ENCODE peak calls at places on chromosomes 5 and 9, in eight cellular contexts. Q, B, Z, K, V, T, J and L are unnamed samples.

GRCh38 chr5:148060881-148061280 is 2.9 kb upstream of the SPINK5 start:
- DNase-seq in K (peak), J (no peak), Z (no peak), T (no peak), B (no peak), V (no peak), Q (no peak), L (no peak)

GRCh38 chr9:90998573-90998972 is 197.0 kb downstream of the SYK start:
- DNase-seq in J (no peak), Q (no peak), Z (no peak), B (no peak), V (no peak), T (peak), K (no peak), L (no peak)

GRCh38 chr5:72241346-72242003 is 78.6 kb downstream of the MRPS27 start:
- DNase-seq in Q (no peak), B (no peak), T (no peak), V (no peak), J (no peak), Z (no peak), K (no peak), L (no peak)

GRCh38 chr9:123267481-123268239 is 726 bp downstream of the STRBP start:
- DNase-seq in K (peak), Q (no peak), B (peak), T (no peak), V (no peak), J (peak), Z (peak), L (no peak)

GRCh38 chr5:91357012-91357634 is 26.0 kb downstream of the ARRDC3 start:
- DNase-seq in Z (no peak), V (no peak), B (no peak), Q (peak), T (no peak), K (peak), J (no peak), L (no peak)

GRCh38 chr5:53631251-53631650 is 70.8 kb downstream of the NDUFS4 start:
- DNase-seq in V (no peak), T (no peak), Z (no peak), B (no peak), J (no peak), K (no peak), Q (no peak), L (no peak)

GRCh38 chr9:71768388-71769174 is at the start of gene CEMIP2:
- DNase-seq in J (peak), V (peak), T (peak), Q (peak), K (peak), B (peak), Z (peak), L (peak)

GRCh38 chr9:77708416-77708815 is 60.3 kb upstream of the GNA14 start:
- DNase-seq in J (no peak), Q (no peak), Z (no peak), V (no peak), B (no peak), K (no peak), T (no peak), L (no peak)

GRCh38 chr5:59193616-59194319 is 610.9 kb downstream of the RAB3C start:
- DNase-seq in J (no peak), Q (peak), B (peak), V (no peak), Z (no peak), T (peak), K (peak), L (peak)

GRCh38 chr9:35816708-35817107 is 1.9 kb upstream of the HINT2 start:
- DNase-seq in K (no peak), Q (no peak), T (no peak), Z (no peak), V (no peak), B (no peak), J (no peak), L (no peak)

GRCh38 chr9:79152306-79152705 is 419.5 kb upstream of the TLE4 start:
- DNase-seq in K (no peak), B (peak), Z (no peak), T (no peak), V (no peak), J (no peak), Q (no peak), L (no peak)

GRCh38 chr5:154526231-154527226 is 48.5 kb upstream of the HAND1 start:
- DNase-seq in Q (no peak), B (no peak), Z (no peak), J (no peak), V (no peak), K (no peak), T (no peak), L (no peak)

GRCh38 chr9:134726026-134726721 is 84.6 kb downstream of the COL5A1 start:
- DNase-seq in Q (no peak), K (no peak), T (no peak), Z (no peak), V (no peak), J (no peak), B (no peak), L (no peak)

GRCh38 chr5:10503321-10503720 is 60.5 kb upstream of the ANKRD33B start:
- DNase-seq in K (no peak), T (no peak), Z (peak), Q (no peak), B (no peak), J (no peak), V (no peak), L (no peak)

GRCh38 chr5:10501554-10502075 is 59.9 kb downstream of the ROPN1L start:
- DNase-seq in Z (no peak), J (no peak), B (no peak), T (no peak), K (no peak), V (no peak), Q (no peak), L (no peak)

GRCh38 chr5:10502130-10502529 is 60.5 kb downstream of the ROPN1L start:
- DNase-seq in Q (no peak), Z (no peak), J (no peak), V (no peak), K (no peak), B (no peak), T (no peak), L (no peak)

GRCh38 chr5:10503997-10504761 is 59.7 kb upstream of the ANKRD33B start:
- DNase-seq in V (no peak), J (no peak), B (no peak), Z (no peak), T (no peak), K (no peak), Q (no peak), L (no peak)

DNA sequence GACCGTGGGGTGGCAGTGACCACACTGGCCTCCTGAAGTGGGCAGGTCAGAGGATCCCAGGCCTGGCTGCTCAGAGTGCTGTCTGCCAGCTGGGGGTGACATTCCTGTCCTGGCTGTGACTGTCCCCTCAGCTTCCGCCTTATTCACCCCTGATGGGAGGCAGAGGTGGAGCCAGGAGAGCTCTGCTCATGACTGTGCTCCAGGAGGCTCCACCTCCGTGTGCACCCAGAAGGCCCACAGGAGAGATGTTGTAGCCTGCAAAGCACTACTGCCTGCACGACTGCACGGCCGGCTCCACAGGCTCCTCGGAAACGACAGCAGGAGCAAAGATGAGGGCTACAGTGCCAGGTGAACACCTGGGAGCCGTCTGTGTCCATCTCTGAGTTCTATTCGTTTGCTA is 60.9 kb downstream of the ROPN1L start:
- DNase-seq in K (no peak), V (no peak), Q (no peak), Z (no peak), J (no peak), T (no peak), B (no peak), L (no peak)
- H3K27ac ChIP-seq in K (no peak), V (no peak), Q (no peak), Z (no peak), J (no peak), T (no peak), B (no peak), L (no peak)

GRCh38 chr5:134003957-134004625 is 684 bp downstream of the VDAC1 start:
- DNase-seq in B (peak), V (peak), Z (peak), J (peak), K (peak), Q (peak), T (peak), L (no peak)
- H3K27ac ChIP-seq in B (peak), V (peak), Z (peak), J (peak), K (peak), Q (peak), T (peak), L (peak)

DNA sequence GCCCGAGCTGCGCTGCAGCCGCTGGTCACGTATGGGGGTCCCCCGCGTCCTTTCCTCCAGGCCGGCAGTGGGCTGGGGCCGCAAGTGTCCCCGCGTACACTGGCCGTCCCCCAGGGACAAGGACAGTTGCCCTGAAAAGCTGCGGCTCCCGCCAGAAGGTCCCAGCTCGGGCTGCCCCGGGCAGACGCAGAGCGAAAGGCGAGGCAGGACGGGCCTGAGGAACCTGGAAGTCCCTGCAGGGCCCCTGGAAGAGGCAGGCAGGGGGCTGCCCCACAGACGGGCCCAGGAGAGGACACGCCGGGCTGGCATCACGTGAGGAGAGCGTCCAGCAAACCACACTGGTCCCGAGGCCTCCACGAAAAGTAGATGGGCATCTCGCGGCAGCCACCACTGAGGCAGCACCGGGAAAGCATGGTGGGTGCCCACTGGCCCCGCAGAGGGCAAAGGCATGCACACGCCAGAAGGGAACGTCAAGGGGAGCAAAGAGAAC is 3.2 kb upstream of the NKD2 start:
- DNase-seq in V (no peak), Q (peak), T (no peak), J (no peak), Z (no peak), K (no peak), B (peak), L (no peak)
- H3K27ac ChIP-seq in V (no peak), Q (no peak), T (no peak), J (no peak), Z (peak), K (peak), B (no peak), L (no peak)

GRCh38 chr9:126758916-126759576 is 45.8 kb upstream of the ZBTB43 start:
- DNase-seq in V (no peak), K (no peak), B (no peak), Z (no peak), Q (no peak), T (no peak), J (no peak), L (no peak)

GRCh38 chr9:126754436-126755324 is 50.2 kb upstream of the ZBTB43 start:
- DNase-seq in T (no peak), J (no peak), K (no peak), Q (no peak), Z (no peak), V (no peak), B (no peak), L (no peak)

GRCh38 chr9:126756876-126757415 is 47.9 kb upstream of the ZBTB43 start:
- DNase-seq in T (no peak), J (no peak), B (no peak), K (no peak), Q (no peak), V (no peak), Z (no peak), L (no peak)

GRCh38 chr9:126755325-126755875 is 49.4 kb upstream of the ZBTB43 start:
- DNase-seq in K (no peak), J (no peak), T (no peak), Q (no peak), Z (no peak), V (no peak), B (no peak), L (no peak)

DNA sequence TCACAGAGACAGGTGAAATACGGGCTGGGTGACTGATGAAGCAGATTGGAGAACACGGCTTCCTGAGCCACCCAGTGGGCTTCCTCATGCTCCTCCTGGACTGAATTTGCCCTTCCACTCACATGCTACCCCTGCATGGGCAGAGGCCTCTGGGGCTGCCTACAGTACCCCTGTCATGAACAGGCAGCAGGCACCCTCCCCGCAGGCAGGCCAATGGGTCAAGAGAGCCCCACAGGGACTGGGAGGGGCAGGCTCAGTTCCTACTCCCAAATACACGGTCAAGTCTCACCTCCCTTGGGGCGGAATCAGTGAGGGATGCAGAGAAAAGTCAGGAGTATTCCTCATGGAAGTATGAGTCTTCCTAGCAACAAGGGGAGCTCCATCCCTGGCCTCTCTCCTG is 48.6 kb upstream of the ZBTB43 start:
- DNase-seq in K (no peak), J (no peak), V (no peak), B (no peak), Z (no peak), Q (no peak), T (no peak), L (no peak)
- H3K27ac ChIP-seq in K (no peak), J (no peak), V (no peak), B (no peak), Z (no peak), Q (no peak), T (no peak), L (no peak)

DNA sequence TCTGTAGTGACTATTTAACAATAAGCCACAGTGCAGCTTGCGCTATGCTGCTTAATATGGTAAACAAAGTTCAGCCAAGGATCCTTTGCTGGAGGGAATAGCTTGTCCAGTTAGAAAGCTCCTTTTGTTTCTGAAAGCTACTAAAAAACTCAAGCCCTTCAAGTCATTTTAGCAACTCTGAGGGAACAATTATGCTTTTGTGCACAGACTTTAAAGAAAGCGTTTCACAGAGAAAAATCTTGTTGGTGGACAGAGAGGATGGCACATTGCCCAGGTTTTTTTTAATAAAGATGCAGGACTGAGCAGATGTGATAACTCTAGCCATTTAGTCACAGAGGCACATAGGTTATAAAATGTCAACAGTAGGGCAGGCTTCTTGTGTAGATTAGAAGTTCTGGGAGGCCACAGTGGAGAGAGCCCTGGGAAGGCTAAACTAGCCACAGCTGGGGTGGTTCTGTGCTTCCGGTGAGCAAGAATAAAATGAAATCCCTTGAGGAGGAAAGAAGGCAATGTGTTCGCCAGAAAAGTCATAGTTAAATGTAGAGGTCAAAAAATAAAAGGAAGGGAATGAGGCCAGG is 63.4 kb downstream of the ALDH7A1 start:
- DNase-seq in B (no peak), Q (no peak), J (no peak), K (no peak), Z (no peak), T (peak), V (no peak), L (no peak)
- H3K27ac ChIP-seq in B (no peak), Q (no peak), J (no peak), K (no peak), Z (peak), T (no peak), V (no peak), L (no peak)

GRCh38 chr5:159901772-159902171 is 14.5 kb upstream of the ADRA1B start:
- DNase-seq in B (no peak), T (no peak), Z (no peak), K (no peak), V (no peak), Q (no peak), J (no peak), L (no peak)
- H3K27ac ChIP-seq in B (no peak), T (peak), Z (no peak), K (no peak), V (no peak), Q (no peak), J (no peak), L (no peak)

GRCh38 chr9:13806731-13807130 is 507.2 kb downstream of the NFIB start:
- DNase-seq in Q (no peak), J (no peak), T (peak), K (peak), Z (no peak), B (no peak), V (no peak), L (no peak)
- H3K27ac ChIP-seq in Q (no peak), J (no peak), T (no peak), K (no peak), Z (no peak), B (no peak), V (no peak), L (no peak)

GRCh38 chr5:128100860-128101557 is 17.4 kb downstream of the SLC12A2 start:
- DNase-seq in K (no peak), J (no peak), V (no peak), T (no peak), Q (no peak), Z (no peak), B (no peak), L (no peak)

GRCh38 chr5:128105203-128105602 is 21.6 kb downstream of the SLC12A2 start:
- DNase-seq in K (no peak), B (no peak), Q (no peak), J (peak), V (no peak), Z (no peak), T (no peak), L (no peak)

GRCh38 chr5:128097781-128098180 is 14.2 kb downstream of the SLC12A2 start:
- DNase-seq in K (no peak), B (no peak), Z (no peak), Q (no peak), V (no peak), T (no peak), J (peak), L (no peak)

GRCh38 chr5:128099944-128100343 is 16.4 kb downstream of the SLC12A2 start:
- DNase-seq in Z (no peak), K (no peak), Q (no peak), B (no peak), J (no peak), V (no peak), T (no peak), L (no peak)

GRCh38 chr5:128101676-128102075 is 18.1 kb downstream of the SLC12A2 start:
- DNase-seq in J (no peak), T (no peak), V (no peak), Z (no peak), B (no peak), K (no peak), Q (no peak), L (no peak)
- H3K27ac ChIP-seq in J (no peak), T (no peak), V (no peak), Z (peak), B (peak), K (no peak), Q (no peak), L (no peak)

DNA sequence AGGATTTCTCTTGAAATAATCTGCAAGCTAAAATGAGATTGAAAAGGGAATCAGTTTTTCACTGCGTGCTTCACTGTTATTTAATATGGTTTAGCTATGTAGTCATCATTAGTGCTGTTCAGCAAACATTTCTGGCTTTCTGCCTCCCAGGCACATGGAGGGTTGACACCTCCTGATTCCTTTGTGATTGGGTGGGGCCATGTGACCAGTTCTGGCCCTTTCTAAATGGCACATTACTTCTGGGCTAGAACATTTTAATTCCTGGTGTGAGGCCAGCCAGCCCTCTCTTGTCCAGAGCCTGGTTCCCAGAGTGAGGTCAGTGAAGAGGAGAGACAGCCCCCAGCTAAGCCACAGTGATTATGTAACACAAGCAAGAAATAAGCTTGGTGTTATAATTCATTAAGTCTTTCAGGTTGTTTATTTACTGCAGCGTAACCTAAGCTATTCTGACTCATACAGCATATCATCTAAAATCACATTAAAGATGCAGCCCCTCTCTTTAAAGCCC is 17.4 kb upstream of the ARSI start:
- DNase-seq in T (peak), B (peak), K (peak), Q (peak), J (no peak), Z (no peak), V (no peak), L (peak)
- H3K27ac ChIP-seq in T (peak), B (peak), K (peak), Q (no peak), J (no peak), Z (no peak), V (no peak), L (peak)